ENCODE peak calls at places on chromosomes 3 and 15, in five cellular contexts. Y is ovary, M is uterus, Q is IMR-90, B is GM12891. A is an unnamed sample.

GRCh38 chr3:126567696-126568438 is 9.1 kb upstream of the C3orf22 start:
- DNase-seq in Y (no peak), M (no peak), Q (no peak), B (no peak), A (no peak)

GRCh38 chr3:194471863-194472262 is 14.9 kb downstream of the ATP13A3 start:
- DNase-seq in Y (no peak), M (no peak), Q (no peak), B (no peak), A (no peak)

GRCh38 chr3:99720985-99721632 is 82.7 kb downstream of the COL8A1 start:
- DNase-seq in Y (no peak), M (peak), Q (peak), B (no peak), A (no peak)

GRCh38 chr3:123246846-123247245 is 45.1 kb downstream of the SEC22A start:
- DNase-seq in Y (no peak), M (no peak), Q (no peak), B (no peak), A (no peak)

GRCh38 chr15:92989469-92989868 is 89.3 kb downstream of the CHD2 start:
- DNase-seq in Y (no peak), M (no peak), Q (no peak), B (no peak), A (no peak)

GRCh38 chr15:91444656-91445055 is 344.6 kb downstream of the SV2B start:
- DNase-seq in Y (no peak), M (no peak), Q (no peak), B (no peak), A (no peak)

GRCh38 chr3:112774293-112774926 is 72.3 kb downstream of the CD200R1L start:
- DNase-seq in Y (no peak), M (no peak), Q (peak), B (no peak), A (no peak)

GRCh38 chr3:173708191-173708590 is 310.6 kb downstream of the NLGN1 start:
- DNase-seq in Y (no peak), M (no peak), Q (no peak), B (no peak), A (no peak)

GRCh38 chr15:59222906-59223579 is 16.4 kb downstream of the LDHAL6B start:
- DNase-seq in Y (no peak), M (no peak), Q (no peak), B (no peak), A (no peak)

GRCh38 chr3:133662256-133662773 is 574 bp upstream of the TOPBP1 start:
- DNase-seq in Y (no peak), M (no peak), Q (peak), B (no peak), A (peak)

GRCh38 chr3:14810795-14811661 is 7.7 kb upstream of the FGD5 start:
- DNase-seq in Y (peak), M (no peak), Q (no peak), B (no peak), A (no peak)

GRCh38 chr15:38853608-38854007 is 289.0 kb upstream of the RASGRP1 start:
- DNase-seq in Y (no peak), M (no peak), Q (peak), B (peak), A (peak)

GRCh38 chr3:127175272-127175671 is 17.7 kb upstream of the PRR23E start:
- DNase-seq in Y (no peak), M (no peak), Q (no peak), B (no peak), A (no peak)

GRCh38 chr15:70424937-70425411 is 327.3 kb upstream of the TLE3 start:
- DNase-seq in Y (no peak), M (no peak), Q (no peak), B (no peak), A (no peak)

GRCh38 chr15:73753250-73754130 is at the start of gene INSYN1:
- DNase-seq in Y (peak), M (peak), Q (no peak), B (no peak), A (no peak)

GRCh38 chr3:36457667-36458066 is 77.4 kb downstream of the STAC start:
- DNase-seq in Y (no peak), M (no peak), Q (no peak), B (no peak), A (no peak)

DNA sequence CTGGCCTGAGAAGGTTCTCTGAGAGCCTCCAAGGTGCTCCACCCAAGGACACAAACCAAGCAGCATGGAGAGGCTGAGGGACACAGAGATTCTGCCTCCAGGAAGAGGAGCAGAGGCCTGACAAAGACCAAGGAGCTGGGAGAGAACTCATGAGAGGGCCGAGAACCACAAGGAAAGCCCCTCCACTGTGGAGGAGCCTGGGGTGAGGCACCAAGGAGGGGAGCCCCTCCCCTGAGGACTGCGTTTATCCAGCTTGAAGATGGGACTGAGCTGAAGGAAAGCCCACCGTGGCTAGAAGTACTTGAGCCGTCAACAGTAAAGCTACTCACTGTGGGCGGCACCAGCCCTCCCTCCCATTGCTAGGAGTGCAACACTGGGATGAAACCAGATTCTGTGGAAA is 63.1 kb upstream of the MEF2A start:
- DNase-seq in Y (no peak), M (no peak), Q (no peak), B (no peak), A (no peak)
- TF ChIP-seq POLR2A in Y (no peak), M (no peak), Q (no peak), B (no peak), A (no peak)

GRCh38 chr3:56130036-56130435 is 338.2 kb downstream of the ERC2 start:
- DNase-seq in Y (no peak), M (no peak), Q (no peak), B (no peak), A (no peak)
- TF ChIP-seq POLR2A in Y (no peak), M (no peak), Q (no peak), B (no peak), A (no peak)

GRCh38 chr3:179653777-179654117 is 907 bp downstream of the USP13 start:
- DNase-seq in Y (no peak), M (no peak), Q (no peak), B (no peak), A (no peak)

GRCh38 chr3:179651687-179652466 is 963 bp upstream of the USP13 start:
- DNase-seq in Y (no peak), M (no peak), Q (no peak), B (no peak), A (no peak)

GRCh38 chr3:179655236-179655635 is 2.4 kb downstream of the USP13 start:
- DNase-seq in Y (no peak), M (no peak), Q (no peak), B (no peak), A (no peak)

GRCh38 chr3:179653106-179653776 is 401 bp downstream of the USP13 start:
- DNase-seq in Y (peak), M (peak), Q (peak), B (peak), A (peak)

GRCh38 chr3:179652467-179653105 is at the start of gene USP13:
- DNase-seq in Y (peak), M (peak), Q (peak), B (peak), A (peak)
- TF ChIP-seq POLR2A in Y (peak), M (no peak), Q (peak), B (no peak), A (no peak)

DNA sequence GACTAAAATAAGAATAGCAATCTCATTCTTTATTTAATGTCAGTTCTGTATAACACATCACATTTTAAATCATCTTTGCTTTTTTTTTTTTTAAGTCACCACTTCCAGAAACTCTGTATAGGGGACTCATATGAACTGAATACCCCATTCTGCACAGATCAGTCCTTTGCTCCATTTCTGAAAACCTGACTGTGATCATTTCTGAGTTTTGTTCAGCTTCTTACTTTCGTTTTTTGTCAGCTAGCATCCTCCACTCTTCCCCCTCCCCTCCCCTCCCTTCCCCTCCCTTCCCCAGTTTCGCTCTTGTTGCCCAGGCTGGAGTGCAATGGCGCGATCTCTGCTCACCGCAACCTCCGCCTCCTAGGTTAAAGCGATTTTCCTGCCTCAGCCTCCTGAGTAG is 49.8 kb upstream of the SGO1 start:
- DNase-seq in Y (no peak), M (no peak), Q (no peak), B (no peak), A (no peak)
- TF ChIP-seq POLR2A in Y (no peak), M (no peak), Q (no peak), B (no peak), A (no peak)

GRCh38 chr3:9978664-9979349 is 7.8 kb downstream of the EMC3 start:
- DNase-seq in Y (no peak), M (no peak), Q (no peak), B (no peak), A (peak)

GRCh38 chr3:9976736-9977709 is 9.6 kb downstream of the EMC3 start:
- DNase-seq in Y (peak), M (peak), Q (peak), B (no peak), A (peak)

GRCh38 chr3:9980251-9980650 is 6.4 kb downstream of the EMC3 start:
- DNase-seq in Y (no peak), M (no peak), Q (no peak), B (no peak), A (no peak)
- TF ChIP-seq POLR2A in Y (no peak), M (no peak), Q (no peak), B (no peak), A (no peak)

GRCh38 chr3:197913981-197914380 is 36.0 kb upstream of the RPL35A start:
- DNase-seq in Y (no peak), M (no peak), Q (no peak), B (no peak), A (no peak)

GRCh38 chr3:197908957-197909701 is 40.9 kb upstream of the RPL35A start:
- DNase-seq in Y (no peak), M (no peak), Q (peak), B (no peak), A (no peak)

GRCh38 chr3:197907196-197907595 is 42.8 kb upstream of the RPL35A start:
- DNase-seq in Y (no peak), M (no peak), Q (peak), B (no peak), A (no peak)

GRCh38 chr3:197912770-197913476 is 37.1 kb upstream of the RPL35A start:
- DNase-seq in Y (peak), M (no peak), Q (no peak), B (no peak), A (no peak)
- TF ChIP-seq POLR2A in Y (peak), M (no peak), Q (no peak), B (no peak), A (no peak)

DNA sequence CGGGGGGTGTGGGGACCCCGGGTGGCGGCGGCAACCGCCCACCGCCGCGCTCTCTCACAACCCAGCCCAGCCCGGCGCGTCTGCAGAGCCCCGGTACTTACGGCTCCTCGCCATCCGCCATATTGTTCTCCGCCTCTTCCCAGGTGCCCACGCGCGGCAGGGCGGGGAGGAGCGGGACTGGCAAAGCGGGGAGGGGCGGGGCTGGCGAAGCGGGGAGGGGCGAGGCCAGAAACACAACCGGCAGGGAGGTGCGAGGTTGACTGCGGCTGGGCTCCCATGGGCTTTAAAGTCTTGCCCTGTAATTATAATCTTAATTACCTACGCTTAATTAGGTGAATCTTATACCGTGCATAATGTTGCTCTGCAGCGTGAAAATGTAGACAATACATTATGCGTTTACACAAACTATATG is at the start of gene UBA3:
- DNase-seq in Y (peak), M (peak), Q (peak), B (peak), A (peak)
- TF ChIP-seq POLR2A in Y (no peak), M (peak), Q (no peak), B (peak), A (peak)

DNA sequence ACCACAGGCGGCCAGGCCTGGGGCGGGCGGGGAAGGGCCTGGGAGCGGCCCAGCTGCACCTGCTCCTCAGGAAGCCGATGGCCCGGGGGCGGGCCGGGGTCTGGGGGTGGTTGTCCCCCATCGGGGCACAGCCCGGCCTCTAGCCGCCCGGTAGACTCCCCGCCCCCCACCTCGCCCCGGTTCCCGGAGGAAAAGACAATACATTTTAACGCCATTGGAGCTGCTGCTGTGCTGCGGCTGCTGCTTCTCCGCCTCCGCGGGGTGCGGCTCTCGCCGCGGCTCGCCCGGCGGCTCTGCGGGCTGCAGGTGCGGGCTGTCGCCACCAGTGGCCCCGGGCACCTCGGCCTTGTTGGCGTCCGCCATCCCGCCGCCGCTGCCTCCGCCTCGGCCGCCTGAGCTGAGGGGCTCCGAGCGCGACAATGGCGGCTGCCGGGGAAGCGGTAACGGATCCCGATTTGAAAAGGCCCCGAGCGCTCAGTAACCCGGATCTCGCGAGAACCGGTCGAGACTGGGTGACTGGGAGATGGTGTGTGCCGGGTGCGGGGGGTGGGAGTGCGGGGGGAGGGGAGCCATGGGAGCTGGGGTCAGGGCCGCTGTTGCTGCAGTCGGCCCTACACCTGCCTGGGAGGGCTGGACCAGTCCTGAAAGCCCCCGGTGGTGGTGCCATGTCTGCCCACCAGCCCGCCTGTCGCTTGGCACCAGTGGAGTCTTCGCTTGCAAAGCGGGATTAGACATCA is at the start of gene MYEF2:
- DNase-seq in Y (peak), M (peak), Q (peak), B (peak), A (peak)
- TF ChIP-seq POLR2A in Y (no peak), M (no peak), Q (no peak), B (no peak), A (no peak)

GRCh38 chr3:52021869-52022268 is 26.2 kb upstream of the RPL29 start:
- DNase-seq in Y (peak), M (peak), Q (no peak), B (no peak), A (no peak)

GRCh38 chr3:52020796-52021195 is 25.1 kb upstream of the RPL29 start:
- DNase-seq in Y (no peak), M (no peak), Q (no peak), B (no peak), A (no peak)

GRCh38 chr3:52023860-52024764 is 28.4 kb upstream of the RPL29 start:
- DNase-seq in Y (no peak), M (no peak), Q (no peak), B (peak), A (no peak)

GRCh38 chr3:52023101-52023770 is 27.5 kb upstream of the RPL29 start:
- DNase-seq in Y (no peak), M (no peak), Q (no peak), B (no peak), A (no peak)

DNA sequence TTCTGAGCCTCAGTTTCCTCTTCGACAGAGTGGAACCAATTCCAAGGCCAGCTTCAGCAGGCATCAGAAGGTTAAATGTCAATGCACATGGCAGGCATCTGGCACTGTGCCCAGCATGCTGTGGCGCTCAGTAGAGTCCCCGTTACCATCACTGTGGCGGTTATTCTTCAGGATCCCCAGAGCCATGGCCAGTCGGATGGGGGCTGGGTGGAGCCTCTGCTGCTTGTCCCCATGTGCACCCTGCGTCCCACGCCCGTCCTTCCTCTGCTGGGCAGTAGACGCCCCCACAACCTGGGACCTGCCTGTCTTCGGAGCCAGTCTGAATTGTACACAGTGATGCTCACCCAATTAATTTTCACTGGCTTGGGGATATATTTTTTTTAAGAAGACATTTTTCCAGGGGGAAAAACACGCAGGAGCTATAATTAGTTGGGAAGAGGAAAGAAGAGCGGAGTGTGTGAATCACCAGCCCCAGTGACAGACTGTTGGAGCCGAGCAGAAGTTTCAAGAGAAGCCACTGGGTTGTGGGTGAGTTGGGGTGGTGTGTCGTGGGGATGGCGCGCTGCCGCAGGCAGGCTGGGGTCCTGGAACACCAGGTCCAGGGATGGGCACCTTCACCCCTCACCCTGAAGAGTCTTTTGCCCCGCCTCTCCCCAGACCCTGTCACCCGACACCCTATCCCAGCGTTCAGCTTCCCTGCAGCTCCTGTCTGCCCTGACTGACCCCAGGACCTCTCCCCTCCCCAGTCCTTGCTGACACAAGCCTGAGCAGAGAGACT is 26.8 kb upstream of the RPL29 start:
- DNase-seq in Y (no peak), M (peak), Q (peak), B (no peak), A (no peak)
- TF ChIP-seq POLR2A in Y (no peak), M (no peak), Q (no peak), B (no peak), A (no peak)

DNA sequence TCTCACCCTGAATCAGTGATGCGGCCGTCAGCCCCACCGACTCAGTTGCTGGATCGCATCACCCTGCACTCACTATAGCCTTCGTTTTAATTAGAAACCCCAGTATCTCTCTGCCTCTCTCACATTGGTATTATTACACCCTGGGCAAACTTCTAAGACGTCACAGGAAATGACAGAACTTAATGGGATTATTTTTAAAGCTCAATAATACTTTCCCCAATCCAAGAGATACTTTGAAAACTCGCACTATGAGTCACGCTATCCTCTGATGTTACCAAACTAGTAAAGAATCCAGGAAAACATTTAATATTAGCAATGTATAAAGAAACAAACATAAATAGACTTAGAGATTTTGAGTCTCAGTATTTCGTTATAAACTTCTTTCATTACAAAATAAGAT is 36.6 kb downstream of the RUBCN start:
- DNase-seq in Y (no peak), M (no peak), Q (peak), B (no peak), A (no peak)
- TF ChIP-seq POLR2A in Y (no peak), M (no peak), Q (no peak), B (no peak), A (no peak)